ENCODE peak calls at places on chromosomes 12 and 14, in four cellular contexts. Z, R, K and F are unnamed samples.

GRCh38 chr12:94187351-94187750 is 39.0 kb downstream of the PLXNC1 start:
- DNase-seq in R (no peak), Z (no peak), K (no peak), F (peak)

GRCh38 chr14:50023671-50024490 is 92.5 kb downstream of the VCPKMT start:
- DNase-seq in Z (no peak), R (no peak), K (no peak), F (no peak)

GRCh38 chr14:51674294-51675002 is 22.7 kb downstream of the FRMD6 start:
- DNase-seq in K (no peak), R (no peak), Z (no peak), F (no peak)

GRCh38 chr12:68557011-68557715 is 53.5 kb upstream of the RAP1B start:
- DNase-seq in R (no peak), K (no peak), Z (no peak), F (no peak)

GRCh38 chr12:62703011-62703380 is 232.0 kb downstream of the PPM1H start:
- DNase-seq in K (no peak), Z (no peak), R (no peak), F (no peak)

GRCh38 chr14:49892301-49892635 is 614 bp upstream of the ARF6 start:
- DNase-seq in Z (peak), K (no peak), R (peak), F (peak)

GRCh38 chr12:85273411-85274075 is 6.5 kb upstream of the ALX1 start:
- DNase-seq in K (no peak), R (no peak), Z (no peak), F (no peak)

GRCh38 chr12:27549801-27550652 is 26.0 kb downstream of the PPFIBP1 start:
- DNase-seq in Z (peak), R (no peak), K (peak), F (no peak)

GRCh38 chr12:12819752-12820311 is 6.7 kb downstream of the DDX47 start:
- DNase-seq in R (no peak), K (no peak), Z (no peak), F (no peak)

GRCh38 chr14:41297961-41298690 is 308.6 kb upstream of the LRFN5 start:
- DNase-seq in Z (no peak), K (no peak), R (no peak), F (no peak)

GRCh38 chr12:4221157-4221556 is 52.4 kb upstream of the CCND2 start:
- DNase-seq in Z (no peak), K (no peak), R (no peak), F (no peak)

GRCh38 chr12:50006754-50007442 is 18.4 kb downstream of the RACGAP1 start:
- DNase-seq in R (no peak), Z (no peak), K (no peak), F (no peak)

GRCh38 chr14:55881577-55882241 is 236.5 kb upstream of the PELI2 start:
- DNase-seq in R (no peak), Z (no peak), K (no peak), F (no peak)

GRCh38 chr14:55889124-55889523 is 229.1 kb upstream of the PELI2 start:
- DNase-seq in K (no peak), R (no peak), Z (no peak), F (no peak)

GRCh38 chr14:55884819-55885218 is 233.4 kb upstream of the PELI2 start:
- DNase-seq in K (no peak), Z (no peak), R (no peak), F (no peak)
- TF ChIP-seq JUND in K (no peak), Z (no peak), R (no peak), F (no peak)

GRCh38 chr14:23910876-23911210 is 42.7 kb upstream of the DHRS4 start:
- DNase-seq in R (no peak), Z (no peak), K (no peak), F (no peak)

GRCh38 chr14:23916038-23916437 is 37.5 kb upstream of the DHRS4 start:
- DNase-seq in Z (no peak), K (no peak), R (no peak), F (no peak)

GRCh38 chr14:23915559-23915958 is 38.0 kb upstream of the DHRS4 start:
- DNase-seq in R (no peak), K (no peak), Z (no peak), F (no peak)

GRCh38 chr14:23910081-23910875 is 43.3 kb upstream of the DHRS4 start:
- DNase-seq in K (peak), R (no peak), Z (peak), F (peak)
- TF ChIP-seq NFIC in K (no peak), R (no peak), Z (no peak), F (no peak)

DNA sequence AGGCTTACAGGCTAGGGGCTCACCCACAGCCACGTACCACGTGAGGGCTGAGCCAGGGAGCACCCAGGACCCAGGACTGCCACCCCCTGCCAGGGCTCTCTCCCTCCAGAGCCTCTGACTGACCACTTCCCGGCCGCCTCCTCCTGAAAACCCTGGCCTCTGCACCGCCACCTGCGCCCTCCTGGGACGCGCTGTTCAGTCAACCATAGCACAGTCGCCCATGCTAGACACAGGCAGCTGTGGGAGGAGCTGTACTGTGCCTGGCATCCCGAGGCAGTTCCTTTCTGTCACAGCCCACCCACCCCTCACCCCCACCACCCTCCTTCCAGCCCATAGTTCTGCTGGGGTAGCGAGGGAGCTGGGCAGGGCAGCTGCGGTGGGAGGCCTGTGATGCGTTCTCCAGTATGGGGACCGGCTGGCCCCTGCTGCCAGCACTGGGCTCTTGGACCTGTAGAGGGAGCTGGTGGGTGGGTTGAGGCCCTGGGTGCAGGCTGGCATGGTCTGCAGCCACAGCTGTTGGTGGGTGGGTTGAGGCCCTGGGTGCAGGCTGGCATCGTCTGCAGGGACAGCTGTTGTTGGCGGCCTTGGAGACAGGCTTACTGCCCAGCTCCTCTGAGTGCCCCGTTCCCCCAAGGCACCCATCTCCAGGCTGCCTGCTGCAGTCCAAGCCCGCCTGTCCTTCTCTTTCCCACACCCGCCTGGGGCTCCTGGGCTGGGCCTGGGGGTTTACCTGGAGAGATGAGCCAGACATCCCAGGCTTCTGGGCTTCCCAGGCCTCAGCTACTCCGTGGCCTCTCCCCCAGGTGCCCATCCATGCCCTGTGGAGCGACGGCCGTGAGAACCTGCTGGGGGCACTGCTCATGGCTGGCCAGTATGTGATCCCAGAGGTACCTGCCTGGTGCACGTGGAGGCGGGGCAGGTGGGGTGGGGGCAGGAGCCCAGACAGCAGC is 11.5 kb downstream of the ASPG start:
- DNase-seq in K (no peak), R (no peak), Z (no peak), F (no peak)
- TF ChIP-seq USF2 in K (no peak), R (no peak), Z (no peak), F (no peak)

DNA sequence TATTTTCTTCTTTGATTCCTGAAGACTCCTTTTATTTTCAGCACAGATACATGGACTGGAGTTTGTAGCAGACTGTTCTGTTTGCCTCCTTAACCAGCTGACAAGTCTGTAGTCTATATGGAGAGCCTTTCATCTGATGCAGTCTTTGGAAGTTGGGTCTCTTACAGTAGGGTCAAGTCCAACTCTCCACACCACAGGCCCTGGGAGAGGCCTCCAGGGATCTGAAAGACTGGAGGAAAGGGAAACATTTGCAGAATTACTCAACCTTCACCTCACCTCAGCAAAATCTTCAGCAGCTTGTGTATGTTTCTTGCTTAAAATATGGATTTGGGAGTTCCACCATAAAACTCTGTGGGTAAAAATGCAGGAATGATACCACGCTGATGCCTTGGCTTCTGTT is 188.4 kb downstream of the MSRB3 start:
- DNase-seq in Z (no peak), R (no peak), K (no peak), F (no peak)
- TF ChIP-seq JUND in Z (no peak), R (no peak), K (no peak), F (no peak)

GRCh38 chr14:105894978-105895881 is 368.8 kb downstream of the TMEM121 start:
- DNase-seq in R (no peak), Z (no peak), K (peak), F (peak)
- TF ChIP-seq NFIC in R (no peak), Z (no peak), K (no peak), F (no peak)

GRCh38 chr12:132482771-132483170 is 7.2 kb upstream of the FBRSL1 start:
- DNase-seq in K (no peak), Z (no peak), R (no peak), F (no peak)
- TF ChIP-seq USF2 in K (no peak), Z (no peak), R (no peak), F (no peak)

DNA sequence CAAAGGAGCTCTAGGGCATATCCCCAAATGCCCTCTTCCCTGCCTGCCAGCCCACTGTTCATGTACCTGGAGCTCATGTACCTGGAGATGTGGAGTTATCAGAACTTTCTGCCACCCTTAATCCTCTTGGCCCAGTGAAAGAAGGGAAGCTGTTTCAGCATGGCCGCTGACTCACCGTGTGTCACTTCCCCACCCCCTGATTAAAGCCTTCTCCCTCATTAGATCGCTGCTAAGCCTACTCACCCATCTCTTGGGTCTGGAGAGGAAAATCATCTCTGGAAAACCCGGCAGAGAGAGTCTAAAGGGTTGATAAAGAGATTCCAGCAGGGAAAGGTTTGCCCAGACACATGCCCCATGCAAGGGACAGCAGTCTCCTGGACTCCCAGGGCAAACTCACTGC is 4.5 kb upstream of the LTBP2 start:
- DNase-seq in R (no peak), Z (no peak), K (no peak), F (no peak)
- TF ChIP-seq JUND in R (no peak), Z (no peak), K (peak), F (peak)